ENCODE peak calls at places on chromosomes 13 and 19, in seven cellular contexts. I is HT1080; H is AML-193; W is activated CD4-positive, CD25-positive, alpha-beta regulatory T cell treated with anti-CD3 and anti-CD28 coated beads, Interleukin-2, amount 50 U/mL, for 16 hours; N is NCI-H187 treated with DMSO at 0.1 percent for 48 hours; K is lung microvascular endothelial cell; L is heart right ventricle. M is an unnamed sample.
A peak's percentile ranks its signal among the peaks of the same experiment; 100 is the strongest.

GRCh38 chr19:40219721-40220276 is 1.6 kb upstream of the TTC9B start:
- DNase-seq in W (no peak), N (no peak), K (peak; percentile 74), I (peak; percentile 92), L (no peak), H (peak; percentile 7), M (peak; percentile 71)

GRCh38 chr19:18644144-18645034 is 7.6 kb downstream of the KLHL26 start:
- DNase-seq in W (no peak), N (no peak), I (no peak), K (no peak), L (no peak), H (peak; percentile 71), M (no peak)

GRCh38 chr13:21297914-21298831 is 121.7 kb downstream of the MRPL57 start:
- DNase-seq in I (peak; percentile 85), W (peak; percentile 71), H (peak; percentile 94), L (peak; percentile 85), K (peak; percentile 92), N (peak; percentile 21), M (peak; percentile 91)

GRCh38 chr13:106034201-106034600 is 501.3 kb downstream of the EFNB2 start:
- DNase-seq in H (no peak), N (no peak), W (no peak), K (no peak), L (no peak), I (no peak), M (no peak)

GRCh38 chr13:44493213-44493812 is 82.8 kb downstream of the TSC22D1 start:
- DNase-seq in N (no peak), L (no peak), H (no peak), I (no peak), W (no peak), K (no peak), M (no peak)

GRCh38 chr13:101614491-101614890 is 162.0 kb downstream of the ITGBL1 start:
- DNase-seq in K (no peak), H (no peak), I (no peak), L (no peak), W (no peak), N (no peak), M (no peak)

GRCh38 chr13:43822969-43823368 is 36.2 kb upstream of the ENOX1 start:
- DNase-seq in W (no peak), L (no peak), I (peak; percentile 42), H (no peak), N (no peak), K (no peak), M (no peak)

GRCh38 chr19:18502633-18503294 is 19.1 kb downstream of the ELL start:
- DNase-seq in I (no peak), L (peak; percentile 56), N (no peak), H (peak; percentile 80), K (no peak), W (no peak), M (no peak)

GRCh38 chr13:100673831-100674362 is 698 bp downstream of the TMTC4 start:
- DNase-seq in W (no peak), N (no peak), I (peak; percentile 89), L (peak; percentile 71), H (peak; percentile 82), K (peak; percentile 91), M (peak; percentile 57)

GRCh38 chr19:40831502-40832430 is 18.5 kb downstream of the CYP2A6 start:
- DNase-seq in K (no peak), L (no peak), N (no peak), H (peak; percentile 66), W (no peak), I (peak; percentile 96), M (no peak)

GRCh38 chr13:92345627-92346026 is 881.0 kb upstream of the GPC6 start:
- DNase-seq in K (no peak), N (no peak), W (no peak), L (no peak), H (no peak), I (no peak), M (no peak)

M was measured in NCI-H345.